ENCODE peak calls at places on chromosome 1, in ten cellular contexts. V, G, F, J, M, S, E, H, Y and C are unnamed samples.

GRCh38 chr1:49364676-49365075 is 588.0 kb upstream of the BEND5 start:
- DNase-seq in V (no peak), G (no peak), F (no peak), J (no peak), M (no peak), S (no peak), E (no peak), H (no peak), Y (no peak), C (no peak)

GRCh38 chr1:237393632-237394031 is 351.6 kb downstream of the RYR2 start:
- DNase-seq in V (no peak), G (no peak), F (no peak), J (no peak), M (no peak), S (no peak), E (no peak), H (no peak), Y (no peak), C (no peak)

GRCh38 chr1:171805395-171806115 is 24.1 kb downstream of the METTL13 start:
- DNase-seq in V (no peak), G (no peak), F (no peak), J (no peak), M (peak; percentile 43), S (no peak), E (no peak), H (no peak), Y (no peak), C (no peak)

GRCh38 chr1:204448991-204449390 is 37.4 kb upstream of the PPP1R15B start:
- DNase-seq in V (no peak), G (no peak), F (no peak), J (no peak), M (no peak), S (no peak), E (no peak), H (no peak), Y (no peak), C (no peak)

GRCh38 chr1:227316941-227317540 is 1.3 kb downstream of the CDC42BPA start:
- DNase-seq in V (no peak), G (no peak), F (no peak), J (no peak), M (no peak), S (no peak), E (no peak), H (no peak), Y (no peak), C (no peak)

GRCh38 chr1:116763116-116763786 is 9.0 kb downstream of the CD2 start:
- DNase-seq in V (peak; percentile 64), G (no peak), F (no peak), J (no peak), M (no peak), S (peak; percentile 20), E (no peak), H (no peak), Y (no peak), C (no peak)

GRCh38 chr1:244159646-244160045 is 108.6 kb downstream of the ZBTB18 start:
- DNase-seq in V (no peak), G (no peak), F (no peak), J (no peak), M (no peak), S (no peak), E (no peak), H (no peak), Y (no peak), C (no peak)

GRCh38 chr1:246588322-246588721 is 22.1 kb downstream of the CNST start:
- DNase-seq in V (no peak), G (no peak), F (no peak), J (no peak), M (no peak), S (no peak), E (no peak), H (no peak), Y (no peak), C (no peak)

GRCh38 chr1:216905781-216906180 is 182.6 kb upstream of the ESRRG start:
- DNase-seq in V (no peak), G (no peak), F (no peak), J (no peak), M (no peak), S (no peak), E (no peak), H (no peak), Y (no peak), C (no peak)

GRCh38 chr1:93365813-93366212 is 20.1 kb downstream of the DR1 start:
- DNase-seq in V (no peak), G (no peak), F (no peak), J (no peak), M (no peak), S (no peak), E (no peak), H (no peak), Y (no peak), C (no peak)
- H3K36me3 ChIP-seq in V (peaks cover 8% of the 10 kb centered on the region), G (peaks cover 26% of the 10 kb centered on the region), F (no peaks in the 10 kb centered on the region), J (peaks cover 7% of the 10 kb centered on the region), M (peaks cover 12% of the 10 kb centered on the region), S (no peaks in the 10 kb centered on the region), E (no peaks in the 10 kb centered on the region), H (peaks cover 3% of the 10 kb centered on the region), Y (no peaks in the 10 kb centered on the region), C (no peaks in the 10 kb centered on the region)

GRCh38 chr1:163320891-163321290 is 863 bp upstream of the NUF2 start:
- DNase-seq in V (no peak), G (no peak), F (no peak), J (no peak), M (no peak), S (no peak), E (no peak), H (no peak), Y (no peak), C (no peak)

GRCh38 chr1:163321311-163322305 is at the start of gene NUF2:
- DNase-seq in V (peak; percentile 97), G (peak; percentile 98), F (peak; percentile 98), J (peak; percentile 98), M (peak; percentile 99), S (peak; percentile 98), E (peak; percentile 99), H (peak; percentile 96), Y (peak; percentile 96), C (peak; percentile 92)

DNA sequence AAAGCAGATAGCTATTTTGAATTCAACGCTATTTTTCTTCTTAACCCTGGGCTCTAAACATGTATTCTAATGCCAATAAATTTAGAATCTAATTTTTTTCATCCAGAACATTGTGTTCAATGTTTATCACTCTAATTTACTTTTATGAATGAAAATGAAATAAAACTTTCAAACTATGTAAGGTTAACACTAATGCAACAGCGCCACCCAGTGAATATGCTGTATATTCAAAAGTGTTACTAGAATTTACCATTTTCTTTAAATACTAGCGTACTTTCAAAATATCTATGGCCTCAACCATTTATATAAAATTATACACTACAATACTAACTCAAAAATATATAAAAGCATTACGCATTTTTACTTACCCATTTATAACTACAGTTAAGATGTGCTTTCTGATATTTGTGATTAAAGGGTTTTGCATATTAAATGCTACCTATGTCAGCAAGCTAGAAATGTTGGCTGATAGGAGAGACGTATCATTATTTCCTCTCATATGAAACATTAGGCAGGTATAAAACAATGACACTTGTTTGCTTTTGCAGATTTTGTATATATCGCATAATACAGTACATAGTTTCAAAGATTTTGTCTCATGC is 5.9 kb upstream of the NUF2 start:
- DNase-seq in V (peak; percentile 39), G (no peak), F (no peak), J (peak; percentile 30), M (peak; percentile 35), S (peak; percentile 73), E (no peak), H (no peak), Y (peak; percentile 24), C (peak; percentile 25)
- H3K36me3 ChIP-seq in V (no peaks in the 10 kb centered on the region), G (peaks cover 23% of the 10 kb centered on the region), F (no peaks in the 10 kb centered on the region), J (peaks cover 13% of the 10 kb centered on the region), M (no peaks in the 10 kb centered on the region), S (no peaks in the 10 kb centered on the region), E (no peaks in the 10 kb centered on the region), H (no peaks in the 10 kb centered on the region), Y (no peaks in the 10 kb centered on the region), C (no peaks in the 10 kb centered on the region)

GRCh38 chr1:200972985-200973742 is 50.4 kb downstream of the KIF21B start:
- DNase-seq in V (no peak), G (no peak), F (no peak), J (no peak), M (no peak), S (no peak), E (no peak), H (no peak), Y (no peak), C (no peak)
- H3K36me3 ChIP-seq in V (peaks cover 41% of the 10 kb centered on the region), G (no peaks in the 10 kb centered on the region), F (no peaks in the 10 kb centered on the region), J (no peaks in the 10 kb centered on the region), M (no peaks in the 10 kb centered on the region), S (no peaks in the 10 kb centered on the region), E (no peaks in the 10 kb centered on the region), H (no peaks in the 10 kb centered on the region), Y (no peaks in the 10 kb centered on the region), C (no peaks in the 10 kb centered on the region)

GRCh38 chr1:109995536-109995935 is 11.0 kb downstream of the AHCYL1 start:
- DNase-seq in V (no peak), G (no peak), F (no peak), J (no peak), M (no peak), S (no peak), E (no peak), H (no peak), Y (no peak), C (no peak)

GRCh38 chr1:109996476-109996875 is 11.9 kb downstream of the AHCYL1 start:
- DNase-seq in V (no peak), G (no peak), F (no peak), J (no peak), M (no peak), S (no peak), E (no peak), H (no peak), Y (no peak), C (no peak)

GRCh38 chr1:109997204-109997866 is 12.8 kb downstream of the AHCYL1 start:
- DNase-seq in V (no peak), G (no peak), F (no peak), J (no peak), M (no peak), S (no peak), E (no peak), H (no peak), Y (no peak), C (no peak)

GRCh38 chr1:109993885-109994284 is 9.3 kb downstream of the AHCYL1 start:
- DNase-seq in V (no peak), G (no peak), F (no peak), J (no peak), M (no peak), S (peak; percentile 46), E (no peak), H (no peak), Y (no peak), C (no peak)

GRCh38 chr1:109994654-109995053 is 10.1 kb downstream of the AHCYL1 start:
- DNase-seq in V (no peak), G (no peak), F (no peak), J (no peak), M (no peak), S (no peak), E (no peak), H (no peak), Y (no peak), C (no peak)
- H3K36me3 ChIP-seq in V (peaks cover 4% of the 10 kb centered on the region), G (no peaks in the 10 kb centered on the region), F (no peaks in the 10 kb centered on the region), J (no peaks in the 10 kb centered on the region), M (peaks cover 9% of the 10 kb centered on the region), S (no peaks in the 10 kb centered on the region), E (no peaks in the 10 kb centered on the region), H (no peaks in the 10 kb centered on the region), Y (no peaks in the 10 kb centered on the region), C (no peaks in the 10 kb centered on the region)

GRCh38 chr1:151171190-151171589 is 4.6 kb downstream of the TMOD4 start:
- DNase-seq in V (no peak), G (no peak), F (no peak), J (no peak), M (no peak), S (no peak), E (no peak), H (no peak), Y (no peak), C (no peak)
- H3K36me3 ChIP-seq in V (peaks cover 36% of the 10 kb centered on the region), G (peaks cover 63% of the 10 kb centered on the region), F (no peaks in the 10 kb centered on the region), J (peaks cover 56% of the 10 kb centered on the region), M (peaks cover 5% of the 10 kb centered on the region), S (no peaks in the 10 kb centered on the region), E (peaks cover 25% of the 10 kb centered on the region), H (peaks cover 10% of the 10 kb centered on the region), Y (no peaks in the 10 kb centered on the region), C (no peaks in the 10 kb centered on the region)